ENCODE peak calls at places on chromosomes 2 and 18, in four cellular contexts. K is EL, H is epithelial cell of esophagus, Y is NCI-H2227 treated with DMSO at 0.1 percent for 48 hours. O is an unnamed sample.

GRCh38 chr2:241359481-241360045 is 3.5 kb downstream of the FARP2 start:
- DNase-seq in Y (no peak), H (no peak), K (no peak), O (no peak)

GRCh38 chr2:38835990-38836389 is 39.7 kb downstream of the DHX57 start:
- DNase-seq in K (no peak), H (no peak), Y (no peak), O (no peak)

GRCh38 chr2:111910609-111911277 is 12.3 kb downstream of the MERTK start:
- DNase-seq in K (no peak), Y (no peak), H (no peak), O (no peak)

GRCh38 chr2:127705281-127706065 is 4.2 kb downstream of the SFT2D3 start:
- DNase-seq in Y (no peak), H (no peak), K (no peak), O (no peak)

GRCh38 chr18:78561757-78562445 is 417.7 kb upstream of the SALL3 start:
- DNase-seq in H (no peak), K (no peak), Y (no peak), O (no peak)

GRCh38 chr2:186570587-186570986 is 19.3 kb upstream of the ITGAV start:
- DNase-seq in Y (no peak), K (peak; percentile 77), H (peak; percentile 96), O (no peak)

GRCh38 chr2:9109871-9110270 is 96.7 kb upstream of the ASAP2 start:
- DNase-seq in K (no peak), H (no peak), Y (no peak), O (no peak)

GRCh38 chr18:23503038-23503966 is at the start of gene RMC1:
- DNase-seq in K (peak; percentile 92), Y (peak; percentile 89), H (peak; percentile 96), O (peak; percentile 79)

GRCh38 chr18:23239885-23240608 is 104.8 kb downstream of the CABLES1 start:
- DNase-seq in Y (no peak), H (no peak), K (no peak), O (no peak)

GRCh38 chr2:58146707-58147106 is 94.4 kb downstream of the FANCL start:
- DNase-seq in H (peak; percentile 74), Y (peak; percentile 68), K (peak; percentile 49), O (no peak)

GRCh38 chr2:40488927-40489677 is 37.2 kb upstream of the SLC8A1 start:
- DNase-seq in H (peak; percentile 46), Y (no peak), K (peak; percentile 52), O (no peak)

GRCh38 chr2:182594286-182594685 is 121.8 kb upstream of the DNAJC10 start:
- DNase-seq in Y (no peak), H (peak; percentile 5), K (peak; percentile 70), O (no peak)

GRCh38 chr2:236163483-236164200 is 4.5 kb downstream of the GBX2 start:
- DNase-seq in K (no peak), H (no peak), Y (no peak), O (no peak)

GRCh38 chr2:151786077-151786476 is 42.1 kb downstream of the ARL5A start:
- DNase-seq in K (no peak), Y (no peak), H (no peak), O (no peak)

GRCh38 chr18:50973367-50974126 is 5.7 kb downstream of the ELAC1 start:
- DNase-seq in H (peak; percentile 93), Y (no peak), K (peak; percentile 73), O (no peak)

GRCh38 chr2:241803387-241804325 is 5.3 kb upstream of the NEU4 start:
- DNase-seq in Y (peak; percentile 35), K (peak; percentile 62), H (peak; percentile 53), O (no peak)

GRCh38 chr2:68746408-68746807 is 11.8 kb downstream of the ARHGAP25 start:
- DNase-seq in Y (no peak), K (no peak), H (no peak), O (no peak)

GRCh38 chr18:3037423-3037915 is 24.5 kb upstream of the LPIN2 start:
- DNase-seq in Y (no peak), H (peak; percentile 94), K (peak; percentile 63), O (no peak)

GRCh38 chr2:38797276-38797675 is 19.3 kb downstream of the GEMIN6 start:
- DNase-seq in K (peak; percentile 48), H (no peak), Y (no peak), O (no peak)

GRCh38 chr2:240507778-240508251 is 50.0 kb downstream of the ANKMY1 start:
- DNase-seq in K (no peak), H (no peak), Y (no peak), O (no peak)

O was measured in C1 segment of cervical spinal cord.